ENCODE peak calls at places on chromosome 7, in ten cellular contexts. One of them, this sample, is unnamed.

GRCh38 chr7:129308047-129308446 is 83.2 kb downstream of the AHCYL2 start:
- DNase-seq in pancreas: no peak
- DNase-seq in sigmoid colon: no peak
- DNase-seq in ovary: no peak
- DNase-seq in AG04450: no peak
- DNase-seq in heart right ventricle: peak; percentile 23
- DNase-seq in lung: no peak
- DNase-seq in gastrocnemius medialis: peak; percentile 31
- DNase-seq in lower lobe of right lung: no peak
- DNase-seq in fibroblast of lung: peak; percentile 68
- DNase-seq in this sample: no peak

GRCh38 chr7:108143658-108144420 is 13.7 kb upstream of the LAMB4 start:
- DNase-seq in pancreas: no peak
- DNase-seq in sigmoid colon: no peak
- DNase-seq in ovary: no peak
- DNase-seq in AG04450: no peak
- DNase-seq in heart right ventricle: no peak
- DNase-seq in lung: no peak
- DNase-seq in gastrocnemius medialis: no peak
- DNase-seq in lower lobe of right lung: no peak
- DNase-seq in fibroblast of lung: no peak
- DNase-seq in this sample: no peak

GRCh38 chr7:16026253-16027020 is 340.0 kb upstream of the MEOX2 start:
- DNase-seq in pancreas: no peak
- DNase-seq in sigmoid colon: peak; percentile 70
- DNase-seq in ovary: no peak
- DNase-seq in AG04450: peak; percentile 42
- DNase-seq in heart right ventricle: peak; percentile 42
- DNase-seq in lung: no peak
- DNase-seq in gastrocnemius medialis: no peak
- DNase-seq in lower lobe of right lung: no peak
- DNase-seq in fibroblast of lung: peak; percentile 26
- DNase-seq in this sample: no peak

GRCh38 chr7:36472141-36472729 is 82.6 kb downstream of the ANLN start:
- DNase-seq in pancreas: no peak
- DNase-seq in sigmoid colon: no peak
- DNase-seq in ovary: no peak
- DNase-seq in AG04450: no peak
- DNase-seq in heart right ventricle: no peak
- DNase-seq in lung: no peak
- DNase-seq in gastrocnemius medialis: no peak
- DNase-seq in lower lobe of right lung: no peak
- DNase-seq in fibroblast of lung: no peak
- DNase-seq in this sample: no peak

GRCh38 chr7:20301311-20301939 is 29.3 kb upstream of the ITGB8 start:
- DNase-seq in pancreas: no peak
- DNase-seq in sigmoid colon: no peak
- DNase-seq in ovary: no peak
- DNase-seq in AG04450: no peak
- DNase-seq in heart right ventricle: no peak
- DNase-seq in lung: no peak
- DNase-seq in gastrocnemius medialis: no peak
- DNase-seq in lower lobe of right lung: no peak
- DNase-seq in fibroblast of lung: peak; percentile 73
- DNase-seq in this sample: no peak

GRCh38 chr7:101166603-101166908 is 1.2 kb upstream of the VGF start:
- DNase-seq in pancreas: no peak
- DNase-seq in sigmoid colon: no peak
- DNase-seq in ovary: no peak
- DNase-seq in AG04450: no peak
- DNase-seq in heart right ventricle: no peak
- DNase-seq in lung: no peak
- DNase-seq in gastrocnemius medialis: no peak
- DNase-seq in lower lobe of right lung: no peak
- DNase-seq in fibroblast of lung: no peak
- DNase-seq in this sample: no peak

GRCh38 chr7:135911091-135911490 is 66.1 kb downstream of the MTPN start:
- DNase-seq in pancreas: no peak
- DNase-seq in sigmoid colon: peak; percentile 76
- DNase-seq in ovary: peak; percentile 46
- DNase-seq in AG04450: no peak
- DNase-seq in heart right ventricle: peak; percentile 40
- DNase-seq in lung: no peak
- DNase-seq in gastrocnemius medialis: no peak
- DNase-seq in lower lobe of right lung: no peak
- DNase-seq in fibroblast of lung: peak; percentile 49
- DNase-seq in this sample: no peak

GRCh38 chr7:120274899-120275298 is 1.9 kb downstream of the KCND2 start:
- DNase-seq in pancreas: peak; percentile 60
- DNase-seq in sigmoid colon: no peak
- DNase-seq in ovary: no peak
- DNase-seq in AG04450: no peak
- DNase-seq in heart right ventricle: no peak
- DNase-seq in lung: no peak
- DNase-seq in gastrocnemius medialis: no peak
- DNase-seq in lower lobe of right lung: peak; percentile 39
- DNase-seq in fibroblast of lung: no peak
- DNase-seq in this sample: no peak

GRCh38 chr7:151251328-151251925 is 2.9 kb upstream of the SMARCD3 start:
- DNase-seq in pancreas: no peak
- DNase-seq in sigmoid colon: peak; percentile 81
- DNase-seq in ovary: peak; percentile 62
- DNase-seq in AG04450: no peak
- DNase-seq in heart right ventricle: peak; percentile 76
- DNase-seq in lung: peak; percentile 64
- DNase-seq in gastrocnemius medialis: no peak
- DNase-seq in lower lobe of right lung: peak; percentile 74
- DNase-seq in fibroblast of lung: peak; percentile 74
- DNase-seq in this sample: no peak

GRCh38 chr7:24910551-24911212 is 69.3 kb downstream of the OSBPL3 start:
- DNase-seq in pancreas: no peak
- DNase-seq in sigmoid colon: no peak
- DNase-seq in ovary: no peak
- DNase-seq in AG04450: no peak
- DNase-seq in heart right ventricle: no peak
- DNase-seq in lung: no peak
- DNase-seq in gastrocnemius medialis: no peak
- DNase-seq in lower lobe of right lung: no peak
- DNase-seq in fibroblast of lung: no peak
- DNase-seq in this sample: no peak

GRCh38 chr7:119350334-119350733 is 922.6 kb upstream of the KCND2 start:
- DNase-seq in pancreas: no peak
- DNase-seq in sigmoid colon: no peak
- DNase-seq in ovary: no peak
- DNase-seq in AG04450: no peak
- DNase-seq in heart right ventricle: no peak
- DNase-seq in lung: no peak
- DNase-seq in gastrocnemius medialis: no peak
- DNase-seq in lower lobe of right lung: no peak
- DNase-seq in fibroblast of lung: no peak
- DNase-seq in this sample: no peak

GRCh38 chr7:43869898-43870240 is 552 bp upstream of the MRPS24 start:
- DNase-seq in pancreas: no peak
- DNase-seq in sigmoid colon: peak; percentile 85
- DNase-seq in ovary: peak; percentile 36
- DNase-seq in AG04450: peak; percentile 86
- DNase-seq in heart right ventricle: peak; percentile 35
- DNase-seq in lung: no peak
- DNase-seq in gastrocnemius medialis: peak; percentile 30
- DNase-seq in lower lobe of right lung: no peak
- DNase-seq in fibroblast of lung: peak; percentile 93
- DNase-seq in this sample: no peak

GRCh38 chr7:47045592-47045991 is 536.3 kb downstream of the TNS3 start:
- DNase-seq in pancreas: no peak
- DNase-seq in sigmoid colon: no peak
- DNase-seq in ovary: no peak
- DNase-seq in AG04450: no peak
- DNase-seq in heart right ventricle: no peak
- DNase-seq in lung: no peak
- DNase-seq in gastrocnemius medialis: no peak
- DNase-seq in lower lobe of right lung: no peak
- DNase-seq in fibroblast of lung: peak; percentile 20
- DNase-seq in this sample: no peak

GRCh38 chr7:35771776-35772175 is 29.1 kb upstream of the SEPTIN7 start:
- DNase-seq in pancreas: no peak
- DNase-seq in sigmoid colon: no peak
- DNase-seq in ovary: no peak
- DNase-seq in AG04450: no peak
- DNase-seq in heart right ventricle: no peak
- DNase-seq in lung: no peak
- DNase-seq in gastrocnemius medialis: no peak
- DNase-seq in lower lobe of right lung: no peak
- DNase-seq in fibroblast of lung: no peak
- DNase-seq in this sample: no peak

GRCh38 chr7:150580615-150580986 is 13.4 kb downstream of the GIMAP4 start:
- DNase-seq in pancreas: no peak
- DNase-seq in sigmoid colon: no peak
- DNase-seq in ovary: no peak
- DNase-seq in AG04450: no peak
- DNase-seq in heart right ventricle: no peak
- DNase-seq in lung: no peak
- DNase-seq in gastrocnemius medialis: no peak
- DNase-seq in lower lobe of right lung: no peak
- DNase-seq in fibroblast of lung: no peak
- DNase-seq in this sample: no peak

GRCh38 chr7:133690740-133691139 is 436.4 kb upstream of the LRGUK start:
- DNase-seq in pancreas: no peak
- DNase-seq in sigmoid colon: no peak
- DNase-seq in ovary: no peak
- DNase-seq in AG04450: no peak
- DNase-seq in heart right ventricle: no peak
- DNase-seq in lung: no peak
- DNase-seq in gastrocnemius medialis: no peak
- DNase-seq in lower lobe of right lung: no peak
- DNase-seq in fibroblast of lung: no peak
- DNase-seq in this sample: no peak

GRCh38 chr7:142807855-142808460 is 37.2 kb downstream of the PRSS2 start:
- DNase-seq in pancreas: no peak
- DNase-seq in sigmoid colon: no peak
- DNase-seq in ovary: no peak
- DNase-seq in AG04450: no peak
- DNase-seq in heart right ventricle: no peak
- DNase-seq in lung: no peak
- DNase-seq in gastrocnemius medialis: no peak
- DNase-seq in lower lobe of right lung: no peak
- DNase-seq in fibroblast of lung: no peak
- DNase-seq in this sample: no peak

GRCh38 chr7:157928171-157928794 is 591.5 kb downstream of the DNAJB6 start:
- DNase-seq in pancreas: no peak
- DNase-seq in sigmoid colon: no peak
- DNase-seq in ovary: no peak
- DNase-seq in AG04450: no peak
- DNase-seq in heart right ventricle: no peak
- DNase-seq in lung: no peak
- DNase-seq in gastrocnemius medialis: no peak
- DNase-seq in lower lobe of right lung: no peak
- DNase-seq in fibroblast of lung: no peak
- DNase-seq in this sample: no peak
- H3K9me3 ChIP-seq in pancreas: no peaks in the 10 kb centered on the region
- H3K9me3 ChIP-seq in sigmoid colon: no peaks in the 10 kb centered on the region
- H3K9me3 ChIP-seq in ovary: no peaks in the 10 kb centered on the region
- H3K9me3 ChIP-seq in AG04450: peaks cover 73% of the 10 kb centered on the region
- H3K9me3 ChIP-seq in heart right ventricle: no peaks in the 10 kb centered on the region
- H3K9me3 ChIP-seq in lung: no peaks in the 10 kb centered on the region
- H3K9me3 ChIP-seq in gastrocnemius medialis: no peaks in the 10 kb centered on the region
- H3K9me3 ChIP-seq in lower lobe of right lung: no peaks in the 10 kb centered on the region
- H3K9me3 ChIP-seq in fibroblast of lung: no peaks in the 10 kb centered on the region
- H3K9me3 ChIP-seq in this sample: peaks cover 5% of the 10 kb centered on the region

GRCh38 chr7:64174941-64175340 is 32.1 kb upstream of the ZNF735 start:
- DNase-seq in pancreas: no peak
- DNase-seq in sigmoid colon: no peak
- DNase-seq in ovary: no peak
- DNase-seq in AG04450: no peak
- DNase-seq in heart right ventricle: no peak
- DNase-seq in lung: no peak
- DNase-seq in gastrocnemius medialis: no peak
- DNase-seq in lower lobe of right lung: no peak
- DNase-seq in fibroblast of lung: no peak
- DNase-seq in this sample: no peak

GRCh38 chr7:64174328-64174727 is 32.7 kb upstream of the ZNF735 start:
- DNase-seq in pancreas: no peak
- DNase-seq in sigmoid colon: no peak
- DNase-seq in ovary: no peak
- DNase-seq in AG04450: no peak
- DNase-seq in heart right ventricle: no peak
- DNase-seq in lung: no peak
- DNase-seq in gastrocnemius medialis: no peak
- DNase-seq in lower lobe of right lung: no peak
- DNase-seq in fibroblast of lung: no peak
- DNase-seq in this sample: no peak
- H3K9me3 ChIP-seq in pancreas: no peaks in the 10 kb centered on the region
- H3K9me3 ChIP-seq in sigmoid colon: no peaks in the 10 kb centered on the region
- H3K9me3 ChIP-seq in ovary: no peaks in the 10 kb centered on the region
- H3K9me3 ChIP-seq in AG04450: peaks cover 26% of the 10 kb centered on the region
- H3K9me3 ChIP-seq in heart right ventricle: no peaks in the 10 kb centered on the region
- H3K9me3 ChIP-seq in lung: no peaks in the 10 kb centered on the region
- H3K9me3 ChIP-seq in gastrocnemius medialis: no peaks in the 10 kb centered on the region
- H3K9me3 ChIP-seq in lower lobe of right lung: no peaks in the 10 kb centered on the region
- H3K9me3 ChIP-seq in fibroblast of lung: no peaks in the 10 kb centered on the region
- H3K9me3 ChIP-seq in this sample: peaks cover 3% of the 10 kb centered on the region

DNA sequence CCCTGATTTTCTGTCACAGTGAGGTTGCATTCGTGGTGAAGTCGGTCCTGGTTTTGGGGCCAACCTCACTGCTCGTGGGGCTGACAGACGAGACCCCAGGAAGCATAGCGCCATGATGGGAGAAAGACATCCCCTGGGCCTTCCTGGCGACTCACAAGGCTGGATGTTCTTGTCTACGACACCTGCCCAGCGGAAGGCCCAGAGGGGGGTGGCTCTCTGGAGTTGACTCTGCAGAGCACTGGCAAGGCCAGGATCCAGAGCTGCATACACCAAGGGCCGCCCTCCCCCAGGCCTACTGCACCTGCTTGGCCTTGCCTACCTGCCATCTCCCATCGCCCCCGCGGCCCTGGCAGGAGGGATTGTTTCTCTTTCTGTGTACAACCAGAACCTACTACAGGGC is 608.9 kb downstream of the PTPRN2 start:
- DNase-seq in pancreas: no peak
- DNase-seq in sigmoid colon: no peak
- DNase-seq in ovary: no peak
- DNase-seq in AG04450: no peak
- DNase-seq in heart right ventricle: no peak
- DNase-seq in lung: no peak
- DNase-seq in gastrocnemius medialis: no peak
- DNase-seq in lower lobe of right lung: no peak
- DNase-seq in fibroblast of lung: no peak
- DNase-seq in this sample: no peak
- H3K9me3 ChIP-seq in pancreas: no peaks in the 10 kb centered on the region
- H3K9me3 ChIP-seq in sigmoid colon: peaks cover 11% of the 10 kb centered on the region
- H3K9me3 ChIP-seq in ovary: no peaks in the 10 kb centered on the region
- H3K9me3 ChIP-seq in AG04450: peaks cover 78% of the 10 kb centered on the region
- H3K9me3 ChIP-seq in heart right ventricle: no peaks in the 10 kb centered on the region
- H3K9me3 ChIP-seq in lung: no peaks in the 10 kb centered on the region
- H3K9me3 ChIP-seq in gastrocnemius medialis: no peaks in the 10 kb centered on the region
- H3K9me3 ChIP-seq in lower lobe of right lung: peaks cover 17% of the 10 kb centered on the region
- H3K9me3 ChIP-seq in fibroblast of lung: no peaks in the 10 kb centered on the region
- H3K9me3 ChIP-seq in this sample: no peaks in the 10 kb centered on the region

DNA sequence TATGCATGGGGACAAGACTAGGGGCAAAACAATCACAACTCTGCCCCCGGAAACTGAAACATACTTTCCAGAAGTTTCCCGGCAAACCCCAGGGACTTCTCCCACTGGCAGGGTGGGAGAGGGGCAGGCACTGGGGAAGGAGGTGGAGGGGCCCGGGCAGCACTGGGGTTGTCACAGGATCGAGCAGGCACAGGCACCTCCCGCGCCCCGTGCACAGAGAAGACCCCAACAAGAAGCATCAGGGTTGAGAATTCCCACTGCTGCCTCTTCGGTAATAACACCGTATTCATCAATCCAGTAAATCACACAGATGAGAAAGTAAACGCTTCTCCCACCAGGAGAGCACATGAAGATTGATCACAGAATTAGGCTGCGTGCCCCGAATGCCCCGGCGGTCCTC is 490.5 kb downstream of the PTPRN2 start:
- DNase-seq in pancreas: no peak
- DNase-seq in sigmoid colon: peak; percentile 32
- DNase-seq in ovary: no peak
- DNase-seq in AG04450: no peak
- DNase-seq in heart right ventricle: no peak
- DNase-seq in lung: no peak
- DNase-seq in gastrocnemius medialis: no peak
- DNase-seq in lower lobe of right lung: no peak
- DNase-seq in fibroblast of lung: no peak
- DNase-seq in this sample: no peak
- H3K9me3 ChIP-seq in pancreas: no peaks in the 10 kb centered on the region
- H3K9me3 ChIP-seq in sigmoid colon: no peaks in the 10 kb centered on the region
- H3K9me3 ChIP-seq in ovary: no peaks in the 10 kb centered on the region
- H3K9me3 ChIP-seq in AG04450: peaks cover 56% of the 10 kb centered on the region
- H3K9me3 ChIP-seq in heart right ventricle: no peaks in the 10 kb centered on the region
- H3K9me3 ChIP-seq in lung: no peaks in the 10 kb centered on the region
- H3K9me3 ChIP-seq in gastrocnemius medialis: no peaks in the 10 kb centered on the region
- H3K9me3 ChIP-seq in lower lobe of right lung: no peaks in the 10 kb centered on the region
- H3K9me3 ChIP-seq in fibroblast of lung: no peaks in the 10 kb centered on the region
- H3K9me3 ChIP-seq in this sample: no peaks in the 10 kb centered on the region